ENCODE peak calls at places on chromosomes 7 and 10, in four cellular contexts. Q, N, V and F are unnamed samples.

GRCh38 chr10:14039968-14040668 is 290.6 kb downstream of the FRMD4A start:
- DNase-seq in V (no peak), Q (no peak), N (no peak), F (no peak)

GRCh38 chr7:153398789-153399553 is 639.4 kb downstream of the ACTR3B start:
- DNase-seq in N (no peak), V (no peak), Q (no peak), F (no peak)

GRCh38 chr7:98541101-98541500 is 76.0 kb upstream of the NPTX2 start:
- DNase-seq in N (no peak), Q (no peak), V (no peak), F (no peak)

GRCh38 chr10:132876967-132877366 is 65.4 kb downstream of the CFAP46 start:
- DNase-seq in N (no peak), V (no peak), Q (no peak), F (no peak)

GRCh38 chr10:68237173-68237572 is 5.3 kb upstream of the ATOH7 start:
- DNase-seq in Q (no peak), V (no peak), N (no peak), F (no peak)

GRCh38 chr10:74103560-74104248 is 46.9 kb downstream of the AP3M1 start:
- DNase-seq in V (peak), N (no peak), Q (peak), F (no peak)

GRCh38 chr10:50421026-50421719 is 169.9 kb upstream of the ASAH2 start:
- DNase-seq in Q (peak), N (peak), V (no peak), F (peak)

GRCh38 chr7:155531686-155532085 is 14.7 kb downstream of the CNPY1 start:
- DNase-seq in Q (no peak), N (peak), V (no peak), F (no peak)

GRCh38 chr10:113097046-113097415 is 147.0 kb downstream of the TCF7L2 start:
- DNase-seq in Q (no peak), V (no peak), N (no peak), F (no peak)

GRCh38 chr10:78371118-78371517 is 337.5 kb downstream of the RPS24 start:
- DNase-seq in N (no peak), V (no peak), Q (no peak), F (no peak)

GRCh38 chr7:12772768-12773167 is 85.3 kb downstream of the ARL4A start:
- DNase-seq in N (no peak), V (no peak), Q (no peak), F (no peak)

GRCh38 chr10:26781797-26782196 is 79.0 kb downstream of the ABI1 start:
- DNase-seq in Q (no peak), N (no peak), V (no peak), F (no peak)

GRCh38 chr10:5476918-5477525 is 22.3 kb downstream of the CALML5 start:
- DNase-seq in N (no peak), V (no peak), Q (no peak), F (no peak)

GRCh38 chr10:61993676-61994401 is 92.3 kb downstream of the ARID5B start:
- DNase-seq in Q (no peak), N (no peak), V (no peak), F (no peak)

GRCh38 chr7:80900583-80901576 is 18.0 kb downstream of the SEMA3C start:
- DNase-seq in Q (no peak), V (no peak), N (no peak), F (no peak)

GRCh38 chr10:17214991-17215781 is 12.9 kb upstream of the VIM start:
- DNase-seq in N (no peak), Q (no peak), V (peak), F (no peak)

GRCh38 chr10:17217661-17218306 is 10.3 kb upstream of the VIM start:
- DNase-seq in V (no peak), Q (no peak), N (no peak), F (no peak)

GRCh38 chr10:17216901-17217395 is 11.1 kb upstream of the VIM start:
- DNase-seq in V (no peak), Q (no peak), N (no peak), F (no peak)

GRCh38 chr10:17215782-17216122 is 12.3 kb upstream of the VIM start:
- DNase-seq in N (no peak), V (no peak), Q (no peak), F (no peak)

DNA sequence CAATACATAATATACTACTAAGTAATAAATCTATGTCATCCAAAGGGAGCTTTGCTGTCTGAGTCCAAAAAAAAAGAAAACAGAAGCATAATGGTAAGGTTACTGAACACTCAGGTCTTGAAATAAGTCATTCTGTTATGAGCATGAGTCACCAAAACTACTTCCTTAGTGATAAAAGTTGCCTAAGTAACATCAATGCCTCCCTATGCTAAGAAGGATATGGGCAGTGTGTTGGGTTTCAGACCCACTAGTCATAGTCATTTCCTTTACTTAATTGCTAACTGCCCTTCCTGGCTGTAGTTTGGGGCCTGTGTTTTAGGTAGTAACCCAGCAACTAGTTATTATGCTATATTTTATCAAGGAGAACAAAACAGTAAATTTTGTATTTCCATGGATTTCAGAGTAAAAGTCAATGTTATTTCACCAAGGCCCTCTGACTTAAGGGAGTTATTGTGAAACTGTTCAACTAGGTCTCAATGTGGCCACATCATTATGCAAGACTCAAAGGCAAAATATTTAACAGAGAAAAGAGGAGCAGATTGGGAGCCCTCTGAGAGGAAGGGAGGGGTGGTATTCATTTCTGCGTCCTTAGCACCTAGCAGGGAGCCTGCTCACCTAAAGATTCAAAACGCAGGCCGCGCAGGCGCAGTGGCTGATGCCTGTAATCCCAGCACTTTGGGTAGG is 11.7 kb upstream of the VIM start:
- DNase-seq in N (peak), V (peak), Q (peak), F (no peak)
- H3K27ac ChIP-seq in N (no peak), V (peak), Q (peak), F (peak)

GRCh38 chr7:100602889-100603696 is 930 bp downstream of the PCOLCE start:
- DNase-seq in Q (peak), V (no peak), N (no peak), F (no peak)

GRCh38 chr7:100603697-100604077 is 1.5 kb downstream of the PCOLCE start:
- DNase-seq in V (no peak), Q (no peak), N (no peak), F (no peak)

GRCh38 chr7:100606313-100606712 is 4.2 kb downstream of the PCOLCE start:
- DNase-seq in N (no peak), V (no peak), Q (no peak), F (no peak)

GRCh38 chr7:100604976-100605911 is 3.1 kb downstream of the PCOLCE start:
- DNase-seq in Q (peak), N (no peak), V (no peak), F (no peak)

DNA sequence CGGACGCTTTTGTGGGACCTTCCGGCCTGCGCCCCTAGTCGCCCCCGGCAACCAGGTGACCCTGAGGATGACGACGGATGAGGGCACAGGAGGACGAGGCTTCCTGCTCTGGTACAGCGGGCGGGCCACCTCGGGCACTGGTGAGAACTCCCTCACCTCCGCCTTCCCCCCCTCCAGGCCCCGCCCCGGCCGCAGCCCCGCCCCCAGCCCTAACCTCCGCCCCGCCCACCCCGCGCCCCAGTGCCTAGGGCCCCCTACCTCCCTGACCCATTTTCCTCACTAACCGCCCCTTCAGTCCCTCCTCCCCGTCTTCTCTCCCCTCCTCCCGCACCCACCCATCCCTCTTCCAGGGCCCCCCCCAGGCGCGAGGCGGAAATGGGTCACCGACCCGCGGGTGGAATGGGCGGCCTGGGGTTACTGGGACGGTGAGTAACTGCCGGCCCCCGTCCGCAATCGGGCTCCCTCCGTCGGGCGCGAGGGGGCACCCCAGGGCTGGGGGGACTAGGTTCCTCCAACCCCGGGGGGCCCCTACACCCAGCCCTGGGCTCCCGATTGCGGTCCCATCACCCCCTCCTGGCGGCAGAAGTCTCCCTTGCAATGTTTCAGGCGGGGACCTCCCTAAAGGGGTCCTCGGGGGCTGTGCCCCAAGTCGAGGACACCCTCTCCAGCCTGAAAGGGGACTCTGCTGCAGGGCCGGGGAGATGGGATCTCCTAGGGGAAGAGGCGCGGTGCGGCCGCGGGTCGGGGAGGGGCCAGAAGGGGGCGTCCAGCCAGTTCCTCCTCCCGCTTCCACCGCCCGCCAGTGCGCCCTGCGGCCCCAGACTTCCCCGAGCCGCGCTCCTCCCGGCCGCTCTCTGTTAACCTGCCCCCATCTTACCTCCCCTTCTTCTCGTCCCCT is 2.2 kb downstream of the PCOLCE start:
- DNase-seq in V (no peak), Q (peak), N (no peak), F (no peak)
- H3K4me3 ChIP-seq in V (peak), Q (peak), N (no peak), F (peak)

GRCh38 chr7:132106491-132106890 is 469.8 kb downstream of the PLXNA4 start:
- DNase-seq in N (no peak), V (no peak), Q (no peak), F (no peak)

GRCh38 chr7:132112111-132112510 is 464.2 kb downstream of the PLXNA4 start:
- DNase-seq in V (no peak), Q (no peak), N (no peak), F (no peak)

GRCh38 chr7:132109768-132110167 is 466.5 kb downstream of the PLXNA4 start:
- DNase-seq in V (no peak), N (no peak), Q (no peak), F (no peak)

GRCh38 chr7:132110692-132111091 is 465.6 kb downstream of the PLXNA4 start:
- DNase-seq in V (no peak), N (no peak), Q (no peak), F (no peak)

GRCh38 chr7:132108553-132108952 is 467.7 kb downstream of the PLXNA4 start:
- DNase-seq in Q (no peak), N (no peak), V (no peak), F (no peak)
- TF ChIP-seq TCF7L2 in Q (no peak), N (no peak), V (no peak), F (no peak)

DNA sequence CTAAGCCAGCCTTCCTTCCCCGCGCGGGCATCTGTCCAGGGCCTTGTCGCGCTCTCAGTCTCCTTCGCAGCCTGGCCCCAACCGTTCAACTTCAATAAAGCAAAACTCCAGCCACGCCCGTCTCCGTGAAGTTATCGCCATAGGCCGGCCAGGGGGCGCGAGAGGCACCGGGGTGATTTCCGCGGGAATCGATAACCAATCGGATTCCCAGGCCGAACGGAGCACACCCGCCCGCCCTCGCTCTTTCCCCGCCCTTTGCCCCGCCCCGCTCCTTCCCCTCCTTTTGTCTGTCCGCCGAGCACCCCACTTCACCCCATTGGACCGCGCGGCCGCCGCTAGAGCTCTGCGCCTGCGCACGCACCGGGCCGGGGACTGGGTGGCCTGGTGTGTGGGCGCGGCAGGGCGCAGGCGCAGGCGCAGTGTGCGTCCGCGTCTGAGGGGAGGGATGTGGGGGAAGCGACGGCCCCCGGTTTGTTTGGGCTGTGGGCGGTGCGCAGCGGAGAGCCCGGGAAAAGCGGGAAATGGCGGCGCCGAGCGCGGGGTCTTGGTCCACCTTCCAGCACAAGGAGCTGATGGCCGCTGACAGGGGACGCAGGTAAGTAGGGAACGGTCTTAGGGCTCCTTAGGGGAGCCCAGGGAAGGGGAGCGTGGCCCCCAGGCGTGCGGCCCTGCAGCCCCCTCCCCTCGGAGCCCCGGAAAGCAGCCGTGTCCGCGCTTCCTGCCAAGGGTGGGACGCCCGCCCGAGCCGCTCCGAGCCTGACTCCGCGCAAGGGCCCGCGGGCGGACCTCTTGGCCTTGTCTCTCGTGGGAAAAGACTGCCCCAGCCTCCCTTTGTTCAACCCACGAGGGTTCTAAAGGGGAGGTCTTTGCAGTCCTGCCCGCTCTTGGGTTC is at the start of gene CASP2:
- DNase-seq in V (peak), Q (peak), N (peak), F (peak)
- H3K27ac ChIP-seq in V (peak), Q (peak), N (peak), F (peak)

DNA sequence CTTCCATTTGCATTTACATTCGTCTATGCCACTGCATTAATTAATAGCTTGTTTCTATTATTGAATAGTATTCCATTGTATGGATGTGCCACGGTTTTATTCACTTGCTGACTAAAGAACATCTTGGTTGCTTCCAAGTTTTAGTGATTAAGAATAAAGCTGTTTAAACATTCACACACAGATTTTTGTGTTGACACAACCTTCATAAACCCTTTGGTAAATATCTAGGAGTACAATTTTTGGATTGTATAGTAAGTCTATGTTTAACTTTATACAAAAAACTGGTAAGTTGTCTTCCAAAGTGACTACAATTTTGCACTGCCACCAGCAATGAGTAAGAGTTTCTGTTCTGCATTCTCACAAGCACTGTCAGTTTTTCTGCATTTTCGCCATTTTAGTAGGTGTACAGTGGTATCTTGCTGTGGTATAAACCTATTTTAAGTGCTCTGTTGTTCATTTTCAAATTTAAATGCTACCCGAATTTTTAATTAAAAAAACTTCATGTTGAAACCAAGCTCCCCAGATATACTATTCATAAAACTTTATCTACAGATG is 121.4 kb downstream of the RNF133 start:
- DNase-seq in V (no peak), Q (no peak), N (no peak), F (no peak)
- H3K4me3 ChIP-seq in V (no peak), Q (no peak), N (no peak), F (no peak)

DNA sequence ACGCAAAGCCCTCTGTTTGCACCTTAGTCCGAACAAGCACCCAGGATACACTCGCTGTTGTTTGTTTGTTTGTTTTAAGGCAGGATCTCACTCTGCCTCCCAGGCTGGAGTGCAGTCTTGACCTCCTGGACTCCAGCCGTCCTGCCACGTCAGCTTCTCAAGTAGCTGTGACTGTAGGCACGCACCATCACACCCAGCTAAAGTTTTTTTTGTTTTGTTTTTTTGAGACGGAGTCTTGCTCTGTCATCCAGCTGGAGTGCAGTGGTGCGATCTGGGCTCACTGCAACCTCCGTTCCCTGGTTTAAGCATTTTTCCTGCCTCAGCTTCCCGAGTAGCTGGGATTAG is 76.8 kb downstream of the CTBP2 start:
- DNase-seq in V (no peak), Q (no peak), N (no peak), F (peak)
- TF ChIP-seq TCF7L2 in V (no peak), Q (no peak), N (no peak), F (no peak)